ENCODE peak calls at places on chromosome 21, in five cellular contexts. One of them, this sample, is unnamed. For H3K36me3, the result is how much of the 10 kb centered on the place peaks cover.

GRCh38 chr21:28871388-28872015 is 121.2 kb downstream of the LTN1 start:
- DNase-seq in lung: no peak
- DNase-seq in H1: no peak
- DNase-seq in brain microvascular endothelial cell: peak
- DNase-seq in endothelial cell of umbilical vein: no peak
- DNase-seq in this sample: no peak

GRCh38 chr21:42538479-42539275 is 25.0 kb downstream of the SLC37A1 start:
- DNase-seq in lung: no peak
- DNase-seq in H1: no peak
- DNase-seq in endothelial cell of umbilical vein: no peak
- DNase-seq in brain microvascular endothelial cell: no peak
- DNase-seq in this sample: no peak

GRCh38 chr21:42388740-42389448 is 7.0 kb downstream of the TMPRSS3 start:
- DNase-seq in lung: no peak
- DNase-seq in brain microvascular endothelial cell: no peak
- DNase-seq in endothelial cell of umbilical vein: no peak
- DNase-seq in H1: no peak
- DNase-seq in this sample: no peak

GRCh38 chr21:42997053-42997452 is 22.7 kb downstream of the PKNOX1 start:
- DNase-seq in lung: peak
- DNase-seq in brain microvascular endothelial cell: peak
- DNase-seq in H1: no peak
- DNase-seq in endothelial cell of umbilical vein: no peak
- DNase-seq in this sample: no peak

GRCh38 chr21:21818898-21819297 is 820.7 kb downstream of the NCAM2 start:
- DNase-seq in brain microvascular endothelial cell: no peak
- DNase-seq in endothelial cell of umbilical vein: no peak
- DNase-seq in lung: no peak
- DNase-seq in H1: no peak
- DNase-seq in this sample: no peak

GRCh38 chr21:27695246-27695645 is 728.4 kb upstream of the ADAMTS5 start:
- DNase-seq in brain microvascular endothelial cell: no peak
- DNase-seq in endothelial cell of umbilical vein: no peak
- DNase-seq in H1: no peak
- DNase-seq in lung: no peak
- DNase-seq in this sample: no peak

GRCh38 chr21:35818597-35818996 is 241.7 kb downstream of the SETD4 start:
- DNase-seq in lung: no peak
- DNase-seq in endothelial cell of umbilical vein: no peak
- DNase-seq in brain microvascular endothelial cell: no peak
- DNase-seq in H1: no peak
- DNase-seq in this sample: no peak

GRCh38 chr21:36188081-36188681 is 31.6 kb downstream of the DOP1B start:
- DNase-seq in brain microvascular endothelial cell: no peak
- DNase-seq in endothelial cell of umbilical vein: peak
- DNase-seq in lung: peak
- DNase-seq in H1: no peak
- DNase-seq in this sample: no peak

GRCh38 chr21:21341041-21341440 is 342.8 kb downstream of the NCAM2 start:
- DNase-seq in endothelial cell of umbilical vein: no peak
- DNase-seq in lung: no peak
- DNase-seq in H1: no peak
- DNase-seq in brain microvascular endothelial cell: no peak
- DNase-seq in this sample: no peak

GRCh38 chr21:41318218-41318617 is 1.6 kb downstream of the FAM3B start:
- DNase-seq in lung: no peak
- DNase-seq in H1: no peak
- DNase-seq in endothelial cell of umbilical vein: no peak
- DNase-seq in brain microvascular endothelial cell: no peak
- DNase-seq in this sample: no peak

GRCh38 chr21:41112740-41113692 is 54.9 kb upstream of the BACE2 start:
- DNase-seq in brain microvascular endothelial cell: peak
- DNase-seq in lung: peak
- DNase-seq in endothelial cell of umbilical vein: no peak
- DNase-seq in H1: no peak
- DNase-seq in this sample: peak

GRCh38 chr21:22374218-22374969 is 1376.2 kb downstream of the NCAM2 start:
- DNase-seq in endothelial cell of umbilical vein: no peak
- DNase-seq in brain microvascular endothelial cell: no peak
- DNase-seq in lung: no peak
- DNase-seq in H1: peak
- DNase-seq in this sample: no peak

GRCh38 chr21:42245348-42246185 is 26.6 kb downstream of the ABCG1 start:
- DNase-seq in H1: no peak
- DNase-seq in lung: no peak
- DNase-seq in endothelial cell of umbilical vein: no peak
- DNase-seq in brain microvascular endothelial cell: no peak
- DNase-seq in this sample: no peak

GRCh38 chr21:36751383-36751782 is 52.5 kb downstream of the SIM2 start:
- DNase-seq in brain microvascular endothelial cell: no peak
- DNase-seq in H1: no peak
- DNase-seq in endothelial cell of umbilical vein: no peak
- DNase-seq in lung: no peak
- DNase-seq in this sample: no peak

GRCh38 chr21:15058718-15059316 is 6.0 kb downstream of the NRIP1 start:
- DNase-seq in H1: no peak
- DNase-seq in endothelial cell of umbilical vein: peak
- DNase-seq in lung: no peak
- DNase-seq in brain microvascular endothelial cell: peak
- DNase-seq in this sample: peak

GRCh38 chr21:35963920-35964451 is 96.3 kb downstream of the SETD4 start:
- DNase-seq in endothelial cell of umbilical vein: no peak
- DNase-seq in H1: no peak
- DNase-seq in brain microvascular endothelial cell: no peak
- DNase-seq in lung: no peak
- DNase-seq in this sample: peak

GRCh38 chr21:42411197-42411869 is 7.6 kb downstream of the UBASH3A start:
- DNase-seq in lung: no peak
- DNase-seq in endothelial cell of umbilical vein: no peak
- DNase-seq in brain microvascular endothelial cell: no peak
- DNase-seq in H1: no peak
- DNase-seq in this sample: no peak

GRCh38 chr21:27300770-27301169 is 333.9 kb upstream of the ADAMTS5 start:
- DNase-seq in H1: no peak
- DNase-seq in lung: no peak
- DNase-seq in endothelial cell of umbilical vein: no peak
- DNase-seq in brain microvascular endothelial cell: no peak
- DNase-seq in this sample: no peak

GRCh38 chr21:23101111-23101510 is 2102.9 kb downstream of the NCAM2 start:
- DNase-seq in endothelial cell of umbilical vein: no peak
- DNase-seq in H1: no peak
- DNase-seq in brain microvascular endothelial cell: no peak
- DNase-seq in lung: no peak
- DNase-seq in this sample: no peak

GRCh38 chr21:36186506-36187399 is 30.1 kb downstream of the DOP1B start:
- DNase-seq in brain microvascular endothelial cell: no peak
- DNase-seq in lung: no peak
- DNase-seq in endothelial cell of umbilical vein: no peak
- DNase-seq in H1: no peak
- DNase-seq in this sample: no peak

GRCh38 chr21:36028127-36029069 is 31.9 kb downstream of the SETD4 start:
- DNase-seq in brain microvascular endothelial cell: peak
- DNase-seq in H1: peak
- DNase-seq in endothelial cell of umbilical vein: peak
- DNase-seq in lung: peak
- DNase-seq in this sample: peak

GRCh38 chr21:27171704-27172103 is 204.8 kb upstream of the ADAMTS5 start:
- DNase-seq in H1: no peak
- DNase-seq in endothelial cell of umbilical vein: no peak
- DNase-seq in brain microvascular endothelial cell: no peak
- DNase-seq in lung: no peak
- DNase-seq in this sample: no peak

GRCh38 chr21:42024261-42024877 is 14.2 kb upstream of the ZBTB21 start:
- DNase-seq in brain microvascular endothelial cell: no peak
- DNase-seq in endothelial cell of umbilical vein: no peak
- DNase-seq in H1: no peak
- DNase-seq in lung: no peak
- DNase-seq in this sample: no peak

GRCh38 chr21:20311388-20311787 is 686.8 kb upstream of the NCAM2 start:
- DNase-seq in brain microvascular endothelial cell: no peak
- DNase-seq in endothelial cell of umbilical vein: no peak
- DNase-seq in H1: no peak
- DNase-seq in lung: no peak
- DNase-seq in this sample: no peak

GRCh38 chr21:43324596-43324995 is 102.3 kb downstream of the SIK1 start:
- DNase-seq in H1: no peak
- DNase-seq in lung: no peak
- DNase-seq in brain microvascular endothelial cell: no peak
- DNase-seq in endothelial cell of umbilical vein: no peak
- DNase-seq in this sample: no peak

GRCh38 chr21:36104306-36105300 is 30.3 kb upstream of the CBR3 start:
- DNase-seq in brain microvascular endothelial cell: peak
- DNase-seq in lung: no peak
- DNase-seq in H1: peak
- DNase-seq in endothelial cell of umbilical vein: peak
- DNase-seq in this sample: peak

GRCh38 chr21:43745772-43746517 is 27.0 kb downstream of the PDXK start:
- DNase-seq in brain microvascular endothelial cell: no peak
- DNase-seq in endothelial cell of umbilical vein: no peak
- DNase-seq in H1: no peak
- DNase-seq in lung: no peak
- DNase-seq in this sample: no peak

GRCh38 chr21:14321042-14321441 is 61.9 kb downstream of the HSPA13 start:
- DNase-seq in endothelial cell of umbilical vein: no peak
- DNase-seq in lung: no peak
- DNase-seq in brain microvascular endothelial cell: peak
- DNase-seq in H1: no peak
- DNase-seq in this sample: peak

GRCh38 chr21:44012474-44013379 is 618 bp downstream of the TRAPPC10 start:
- DNase-seq in lung: peak
- DNase-seq in H1: peak
- DNase-seq in brain microvascular endothelial cell: peak
- DNase-seq in endothelial cell of umbilical vein: peak
- DNase-seq in this sample: peak

GRCh38 chr21:35857082-35857481 is 203.2 kb downstream of the SETD4 start:
- DNase-seq in endothelial cell of umbilical vein: no peak
- DNase-seq in brain microvascular endothelial cell: no peak
- DNase-seq in lung: no peak
- DNase-seq in H1: no peak
- DNase-seq in this sample: no peak

GRCh38 chr21:35909456-35910178 is 150.7 kb downstream of the SETD4 start:
- DNase-seq in lung: no peak
- DNase-seq in endothelial cell of umbilical vein: no peak
- DNase-seq in H1: no peak
- DNase-seq in brain microvascular endothelial cell: no peak
- DNase-seq in this sample: no peak

GRCh38 chr21:45300786-45301520 is 13.3 kb upstream of the POFUT2 start:
- DNase-seq in lung: no peak
- DNase-seq in endothelial cell of umbilical vein: no peak
- DNase-seq in H1: no peak
- DNase-seq in brain microvascular endothelial cell: peak
- DNase-seq in this sample: no peak
- H3K27ac ChIP-seq in lung: peak
- H3K27ac ChIP-seq in endothelial cell of umbilical vein: no peak
- H3K27ac ChIP-seq in H1: no peak
- H3K27ac ChIP-seq in brain microvascular endothelial cell: peak
- H3K27ac ChIP-seq in this sample: peak

GRCh38 chr21:25980710-25981109 is 189.9 kb downstream of the APP start:
- DNase-seq in brain microvascular endothelial cell: no peak
- DNase-seq in endothelial cell of umbilical vein: no peak
- DNase-seq in H1: no peak
- DNase-seq in lung: no peak
- DNase-seq in this sample: no peak

GRCh38 chr21:25974937-25975336 is 195.6 kb downstream of the APP start:
- DNase-seq in lung: no peak
- DNase-seq in endothelial cell of umbilical vein: no peak
- DNase-seq in H1: no peak
- DNase-seq in brain microvascular endothelial cell: no peak
- DNase-seq in this sample: no peak

GRCh38 chr21:25979845-25980433 is 190.6 kb downstream of the APP start:
- DNase-seq in lung: no peak
- DNase-seq in brain microvascular endothelial cell: no peak
- DNase-seq in endothelial cell of umbilical vein: peak
- DNase-seq in H1: no peak
- DNase-seq in this sample: no peak

DNA sequence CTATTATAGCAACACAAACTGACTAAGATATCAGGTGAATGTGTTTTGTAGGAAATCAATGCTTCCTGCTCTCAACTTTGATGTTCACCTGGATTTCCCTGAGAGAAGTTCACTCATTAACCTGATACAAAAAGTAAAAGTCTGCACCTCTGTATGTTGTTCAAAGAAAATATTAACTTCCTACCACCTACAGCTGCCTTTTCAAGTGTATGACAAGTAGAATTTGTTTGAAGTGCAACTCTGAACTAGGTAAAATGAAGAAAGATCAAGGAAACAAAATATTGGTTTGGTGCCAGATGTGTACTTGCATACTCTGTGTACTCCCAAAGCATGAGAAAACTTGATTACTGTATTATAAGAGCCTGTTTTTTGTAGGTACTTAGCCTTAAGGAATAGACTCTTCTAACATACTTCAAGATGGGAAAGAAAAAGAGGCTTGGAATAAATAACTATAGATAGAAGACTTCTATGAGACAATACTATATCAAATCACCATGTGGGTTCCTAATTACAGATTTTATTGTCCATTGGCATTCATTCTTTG is 193.4 kb downstream of the APP start:
- DNase-seq in endothelial cell of umbilical vein: no peak
- DNase-seq in brain microvascular endothelial cell: no peak
- DNase-seq in H1: no peak
- DNase-seq in lung: no peak
- DNase-seq in this sample: no peak
- H3K36me3 ChIP-seq in endothelial cell of umbilical vein: under half
- H3K36me3 ChIP-seq in brain microvascular endothelial cell: half or more
- H3K36me3 ChIP-seq in H1: under half
- H3K36me3 ChIP-seq in lung: under half
- H3K36me3 ChIP-seq in this sample: half or more

GRCh38 chr21:31363720-31364119 is 19.7 kb upstream of the TIAM1 start:
- DNase-seq in H1: no peak
- DNase-seq in brain microvascular endothelial cell: no peak
- DNase-seq in lung: no peak
- DNase-seq in endothelial cell of umbilical vein: no peak
- DNase-seq in this sample: no peak
- H3K4me3 ChIP-seq in H1: no peak
- H3K4me3 ChIP-seq in brain microvascular endothelial cell: no peak
- H3K4me3 ChIP-seq in lung: no peak
- H3K4me3 ChIP-seq in endothelial cell of umbilical vein: no peak
- H3K4me3 ChIP-seq in this sample: no peak

DNA sequence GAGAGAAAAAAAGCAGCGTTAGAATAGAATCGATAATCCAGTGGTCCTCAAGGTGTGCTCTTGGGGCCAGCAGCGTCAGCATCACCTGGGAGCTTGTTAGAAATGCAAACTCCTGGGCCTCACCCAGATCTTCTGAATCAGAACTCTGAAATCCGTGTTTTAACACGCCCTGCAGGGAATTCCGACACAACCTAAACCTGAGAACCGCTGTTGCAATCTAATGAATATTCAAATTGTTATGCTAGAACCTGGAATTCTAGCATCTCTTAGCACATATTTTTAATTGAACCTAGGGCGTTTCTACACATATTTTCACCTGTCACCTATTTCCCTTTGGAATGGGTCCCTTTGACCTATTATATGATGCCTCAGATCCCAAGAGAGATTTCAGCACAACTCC is 175.7 kb downstream of the PSMG1 start:
- DNase-seq in lung: no peak
- DNase-seq in H1: no peak
- DNase-seq in endothelial cell of umbilical vein: no peak
- DNase-seq in brain microvascular endothelial cell: no peak
- DNase-seq in this sample: no peak
- H3K27ac ChIP-seq in lung: peak
- H3K27ac ChIP-seq in H1: no peak
- H3K27ac ChIP-seq in endothelial cell of umbilical vein: no peak
- H3K27ac ChIP-seq in brain microvascular endothelial cell: no peak
- H3K27ac ChIP-seq in this sample: no peak